ENCODE peak calls at places on chromosome X, in ten cellular contexts. F is Peyer's patch; S is GM23248; C is CD4-positive, alpha-beta T cell; D is K562; B is dorsolateral prefrontal cortex; R is hepatocyte; T is fibroblast of lung; L is small intestine; A is ovary. P is an unnamed sample. For H3K27me3, the result is how much of the 10 kb centered on the place peaks cover.

GRCh38 chrX:10356979-10357378 is 200.2 kb downstream of the CLCN4 start:
- DNase-seq in C (no peak), F (no peak), T (peak), S (peak), D (no peak), B (no peak), R (no peak), A (no peak), L (no peak), P (no peak)

GRCh38 chrX:100407784-100408642 is 2.1 kb downstream of the PCDH19 start:
- DNase-seq in L (no peak), C (no peak), S (no peak), F (no peak), R (no peak), T (no peak), B (no peak), A (peak), D (no peak), P (no peak)

GRCh38 chrX:101430457-101431078 is 22.5 kb downstream of the HNRNPH2 start:
- DNase-seq in C (no peak), F (no peak), A (no peak), S (peak), B (no peak), T (no peak), R (no peak), L (no peak), D (no peak), P (no peak)

GRCh38 chrX:123450217-123450616 is 266.1 kb downstream of the GRIA3 start:
- DNase-seq in F (no peak), R (peak), C (no peak), L (peak), B (no peak), S (peak), A (no peak), T (peak), D (peak), P (no peak)

GRCh38 chrX:39144323-39144722 is 343.1 kb downstream of the MID1IP1 start:
- DNase-seq in R (no peak), D (no peak), F (no peak), T (no peak), L (no peak), S (no peak), B (no peak), A (no peak), C (no peak), P (no peak)

GRCh38 chrX:40105016-40105790 is 7.4 kb upstream of the BCOR start:
- DNase-seq in A (peak), B (no peak), S (peak), C (no peak), R (peak), F (peak), D (peak), T (no peak), L (no peak), P (peak)

GRCh38 chrX:154123241-154124219 is 20.5 kb upstream of the OPN1LW start:
- DNase-seq in C (peak), L (peak), S (no peak), R (peak), T (no peak), A (no peak), D (peak), B (no peak), F (peak), P (peak)

GRCh38 chrX:55731826-55732225 is 14.3 kb downstream of the RRAGB start:
- DNase-seq in T (peak), R (no peak), D (no peak), S (no peak), C (no peak), B (no peak), F (no peak), A (no peak), L (no peak), P (no peak)

GRCh38 chrX:33726281-33727160 is 405.6 kb downstream of the FAM47A start:
- DNase-seq in A (peak), B (peak), S (no peak), F (no peak), T (no peak), R (peak), D (no peak), L (no peak), C (no peak), P (peak)

GRCh38 chrX:108070891-108071290 is 20.5 kb downstream of the PSMD10 start:
- DNase-seq in F (no peak), L (no peak), D (no peak), R (no peak), C (no peak), A (no peak), B (no peak), S (peak), T (peak), P (no peak)

GRCh38 chrX:9911479-9911878 is 55.7 kb upstream of the CLDN34 start:
- DNase-seq in F (no peak), T (peak), L (no peak), R (no peak), C (no peak), B (no peak), D (no peak), A (no peak), S (peak), P (no peak)

GRCh38 chrX:125826774-125827451 is 339.2 kb downstream of the DCAF12L2 start:
- DNase-seq in L (no peak), S (no peak), B (no peak), C (no peak), R (no peak), D (no peak), T (no peak), F (no peak), A (no peak), P (no peak)

GRCh38 chrX:136694491-136695087 is 46.6 kb downstream of the CD40LG start:
- DNase-seq in S (peak), B (no peak), R (peak), A (no peak), L (peak), C (no peak), T (peak), D (peak), F (no peak), P (no peak)

GRCh38 chrX:136185409-136186022 is 38.2 kb downstream of the FHL1 start:
- DNase-seq in T (peak), R (no peak), F (no peak), D (no peak), A (no peak), S (peak), C (no peak), B (no peak), L (no peak), P (no peak)

GRCh38 chrX:23008431-23009099 is 8.8 kb downstream of the DDX53 start:
- DNase-seq in L (peak), T (peak), B (no peak), D (peak), S (peak), A (no peak), F (no peak), R (peak), C (no peak), P (no peak)

GRCh38 chrX:19514791-19515614 is at the start of gene MAP3K15:
- DNase-seq in T (no peak), L (peak), S (peak), R (peak), D (peak), F (no peak), B (no peak), C (no peak), A (peak), P (peak)

GRCh38 chrX:51215266-51215665 is 117.4 kb upstream of the NUDT10 start:
- DNase-seq in R (no peak), D (peak), C (no peak), L (no peak), F (no peak), A (no peak), T (no peak), B (no peak), S (no peak), P (no peak)

GRCh38 chrX:40578039-40578438 is 2.7 kb upstream of the ATP6AP2 start:
- DNase-seq in L (no peak), T (no peak), C (no peak), F (no peak), S (no peak), R (no peak), B (no peak), A (no peak), D (peak), P (no peak)

GRCh38 chrX:48021026-48021900 is 14.5 kb downstream of the SPACA5 start:
- DNase-seq in T (peak), D (peak), A (peak), B (peak), L (peak), C (peak), S (peak), R (peak), F (peak), P (peak)

GRCh38 chrX:103663921-103664320 is 22.6 kb downstream of the MORF4L2 start:
- DNase-seq in T (no peak), C (no peak), F (no peak), S (no peak), R (no peak), L (no peak), A (no peak), D (no peak), B (no peak), P (no peak)

GRCh38 chrX:71604141-71604540 is 14.2 kb downstream of the CXCR3 start:
- DNase-seq in A (no peak), R (no peak), D (no peak), F (no peak), B (no peak), T (no peak), S (peak), C (no peak), L (no peak), P (no peak)

GRCh38 chrX:149511081-149511480 is 6.0 kb upstream of the IDS start:
- DNase-seq in S (peak), C (no peak), A (no peak), R (peak), D (no peak), B (no peak), L (no peak), F (no peak), T (no peak), P (no peak)

GRCh38 chrX:51894697-51895336 is 1.4 kb downstream of the MAGED1 start:
- DNase-seq in L (no peak), D (no peak), T (peak), B (no peak), R (peak), A (peak), F (peak), C (no peak), S (peak), P (no peak)

GRCh38 chrX:56738670-56739069 is 9.6 kb downstream of the NBDY start:
- DNase-seq in D (no peak), L (peak), S (peak), A (no peak), R (peak), C (no peak), B (no peak), T (no peak), F (no peak), P (no peak)

GRCh38 chrX:10457092-10457491 is 163.3 kb downstream of the MID1 start:
- DNase-seq in B (no peak), F (no peak), L (no peak), R (no peak), C (no peak), D (no peak), S (peak), A (no peak), T (peak), P (no peak)

GRCh38 chrX:151505796-151506195 is 57.7 kb upstream of the PASD1 start:
- DNase-seq in L (peak), A (no peak), C (no peak), R (peak), B (no peak), S (peak), T (no peak), F (no peak), D (peak), P (no peak)

GRCh38 chrX:71096702-71097032 is 1.0 kb downstream of the FOXO4 start:
- DNase-seq in D (no peak), A (no peak), S (peak), F (no peak), T (no peak), R (no peak), L (no peak), B (no peak), C (no peak), P (no peak)

GRCh38 chrX:88439935-88440334 is 307.1 kb upstream of the CPXCR1 start:
- DNase-seq in C (no peak), T (no peak), S (no peak), R (no peak), L (no peak), A (no peak), B (no peak), F (no peak), D (no peak), P (no peak)

GRCh38 chrX:42686296-42686695 is 91.7 kb downstream of the PPP1R2C start:
- DNase-seq in B (no peak), L (no peak), F (no peak), R (no peak), T (no peak), A (no peak), S (no peak), C (no peak), D (no peak), P (no peak)

GRCh38 chrX:126820700-126821420 is 1.3 kb downstream of the PRR32 start:
- DNase-seq in L (no peak), R (no peak), T (no peak), F (no peak), D (no peak), C (no peak), S (no peak), B (no peak), A (no peak), P (no peak)

GRCh38 chrX:1521459-1521956 is 15.5 kb downstream of the P2RY8 start:
- DNase-seq in S (no peak), C (peak), T (no peak), L (no peak), B (no peak), D (no peak), F (peak), R (no peak), A (no peak), P (peak)

GRCh38 chrX:698246-698645 is 67.7 kb downstream of the SHOX start:
- DNase-seq in L (no peak), C (no peak), D (no peak), S (no peak), F (no peak), B (no peak), T (no peak), A (no peak), R (no peak), P (no peak)

GRCh38 chrX:34813618-34814017 is 129.0 kb upstream of the FAM47B start:
- DNase-seq in A (no peak), F (no peak), R (no peak), T (peak), S (peak), D (no peak), B (no peak), C (no peak), L (no peak), P (no peak)

GRCh38 chrX:38811515-38812239 is 10.4 kb downstream of the MID1IP1 start:
- DNase-seq in A (no peak), C (no peak), D (no peak), F (no peak), R (no peak), T (no peak), L (no peak), S (no peak), B (no peak), P (no peak)

GRCh38 chrX:112857478-112857878 is 16.8 kb upstream of the AMOT start:
- DNase-seq in A (no peak), T (no peak), B (no peak), C (no peak), S (no peak), R (peak), L (no peak), D (no peak), F (no peak), P (no peak)

GRCh38 chrX:74923942-74924448 is 1.3 kb downstream of the NEXMIF start:
- DNase-seq in D (no peak), C (no peak), F (peak), R (peak), S (peak), T (peak), A (peak), L (no peak), B (peak), P (peak)

GRCh38 chrX:78652971-78653822 is 5.9 kb downstream of the RTL3 start:
- DNase-seq in C (no peak), T (peak), D (no peak), R (no peak), A (no peak), F (no peak), S (peak), L (peak), B (no peak), P (no peak)

GRCh38 chrX:73562986-73563739 is at the start of gene CHIC1:
- DNase-seq in L (peak), S (peak), A (peak), C (peak), R (peak), D (peak), B (peak), T (peak), F (peak), P (peak)
- H3K27me3 ChIP-seq in L (under half), S (under half), A (under half), C (under half), R (under half), D (under half), B (under half), T (under half), F (under half), P (under half)

GRCh38 chrX:25016938-25017598 is 1.3 kb upstream of the ARX start:
- DNase-seq in B (no peak), C (no peak), A (no peak), D (no peak), F (no peak), T (no peak), S (no peak), R (no peak), L (no peak), P (no peak)

GRCh38 chrX:25018682-25019081 is 2.9 kb upstream of the ARX start:
- DNase-seq in L (no peak), S (no peak), B (no peak), D (no peak), C (no peak), F (no peak), T (no peak), R (no peak), A (no peak), P (no peak)

GRCh38 chrX:25015486-25016360 is at the start of gene ARX:
- DNase-seq in T (peak), C (no peak), A (peak), B (peak), S (peak), F (no peak), L (peak), R (peak), D (peak), P (peak)

GRCh38 chrX:25016361-25016671 is 551 bp upstream of the ARX start:
- DNase-seq in B (no peak), L (no peak), F (no peak), C (no peak), R (no peak), S (no peak), D (no peak), A (peak), T (no peak), P (peak)

DNA sequence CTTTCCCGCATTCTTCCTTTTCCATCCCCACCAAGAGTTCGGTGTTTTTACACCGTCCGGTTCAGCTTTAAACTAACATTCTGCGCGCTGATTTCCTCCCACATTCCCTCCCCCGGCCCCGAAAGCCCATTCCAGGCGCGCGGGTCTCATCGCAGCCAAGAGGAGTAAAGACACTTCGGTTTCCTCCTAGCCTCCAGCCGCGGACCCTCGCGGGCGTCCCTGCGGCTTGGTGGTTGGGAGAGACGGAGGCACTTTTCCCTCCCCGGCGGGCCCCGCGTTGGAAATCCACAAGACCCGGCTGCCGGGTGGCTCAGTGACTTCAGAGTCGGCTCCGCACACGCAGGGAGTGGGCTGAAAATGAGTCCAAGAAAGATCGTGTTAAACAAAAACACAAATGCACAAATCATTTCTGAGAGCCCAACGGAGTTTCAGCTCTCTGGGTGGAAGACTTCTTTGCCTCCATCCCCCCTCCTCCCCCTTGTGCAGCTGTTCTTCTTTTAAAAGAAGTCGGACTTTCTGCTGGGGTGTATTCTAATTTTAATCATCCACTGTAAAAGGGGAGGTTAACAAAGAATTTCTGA is 2.0 kb upstream of the ARX start:
- DNase-seq in C (no peak), A (peak), R (no peak), T (no peak), L (no peak), B (no peak), F (no peak), D (no peak), S (no peak), P (no peak)
- H3K27me3 ChIP-seq in C (half or more), A (under half), R (half or more), T (half or more), L (under half), B (under half), F (under half), D (under half), S (under half), P (under half)

GRCh38 chrX:134513091-134513490 is 53.1 kb downstream of the HPRT1 start:
- DNase-seq in S (peak), D (no peak), A (no peak), R (no peak), T (peak), B (no peak), L (no peak), C (no peak), F (no peak), P (no peak)
- H3K27me3 ChIP-seq in S (under half), D (under half), A (under half), R (under half), T (under half), B (under half), L (under half), C (under half), F (under half), P (under half)

GRCh38 chrX:81577028-81577427 is 375.1 kb downstream of the SH3BGRL start:
- DNase-seq in A (no peak), D (no peak), S (no peak), C (no peak), L (no peak), T (no peak), F (no peak), R (no peak), B (no peak), P (no peak)
- H3K27me3 ChIP-seq in A (under half), D (under half), S (under half), C (under half), L (under half), T (under half), F (under half), R (under half), B (under half), P (under half)

DNA sequence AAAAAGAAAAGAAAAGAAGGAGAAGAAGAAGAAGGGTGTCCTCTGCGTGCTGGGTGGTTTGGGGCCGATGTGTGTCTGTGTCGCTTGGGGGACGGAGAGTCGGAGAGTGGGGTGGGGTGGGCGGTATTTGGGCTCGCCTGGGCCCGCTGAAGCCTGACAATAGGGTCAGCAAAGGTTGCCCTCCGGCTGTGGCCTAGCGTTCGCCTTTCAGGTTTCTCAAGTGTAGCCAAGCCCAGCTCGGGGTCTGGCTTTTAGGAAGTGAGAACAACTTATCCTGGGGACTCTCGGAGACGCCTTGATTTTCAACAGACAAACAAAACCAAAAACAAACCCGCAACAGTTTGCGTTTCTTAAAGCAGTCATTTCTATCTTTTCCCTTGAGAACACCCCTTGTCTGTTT is 4.1 kb upstream of the SOX3 start:
- DNase-seq in S (no peak), R (no peak), C (no peak), F (no peak), T (no peak), B (no peak), A (no peak), L (no peak), D (no peak), P (no peak)
- H3K27me3 ChIP-seq in S (half or more), R (half or more), C (under half), F (under half), T (under half), B (under half), A (under half), L (under half), D (under half), P (under half)

DNA sequence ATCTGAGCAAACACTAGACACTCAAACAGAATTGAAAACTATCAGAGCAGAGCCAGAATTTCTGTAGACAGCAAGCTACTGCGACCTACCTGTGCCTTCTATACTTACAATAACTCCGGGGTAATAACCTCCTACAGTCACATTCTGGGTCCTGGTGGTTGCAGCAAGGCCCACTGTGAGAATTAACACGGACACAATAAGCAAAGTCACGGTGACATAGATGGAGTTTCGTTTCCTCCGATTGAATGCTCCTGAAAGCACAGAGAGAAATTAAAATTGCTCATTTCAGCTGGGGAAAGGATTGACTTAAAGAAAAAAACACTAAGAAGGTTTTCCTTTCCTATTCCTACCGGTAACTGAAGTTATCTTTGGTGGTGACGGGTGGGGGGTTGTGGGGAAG is 7.0 kb downstream of the TMEM255A start:
- DNase-seq in L (no peak), A (no peak), B (no peak), C (no peak), R (peak), F (no peak), S (no peak), D (no peak), T (no peak), P (no peak)
- H3K27me3 ChIP-seq in L (under half), A (under half), B (under half), C (under half), R (under half), F (under half), S (under half), D (under half), T (under half), P (under half)

P was measured in upper lobe of left lung.